ENCODE peak calls at places on chromosomes 2 and 18, in ten cellular contexts. R, V, D, M, U, G, C, F, Y and T are unnamed samples.

GRCh38 chr18:2642771-2643170 is 12.8 kb upstream of the SMCHD1 start:
- DNase-seq in C (no peak), F (no peak), M (no peak), U (no peak), D (no peak), G (no peak), Y (no peak), V (no peak), R (no peak), T (no peak)

GRCh38 chr2:177161741-177162440 is 50.7 kb upstream of the HNRNPA3 start:
- DNase-seq in F (peak; percentile 73), C (peak; percentile 59), G (peak; percentile 37), D (peak; percentile 69), V (no peak), R (no peak), Y (no peak), M (no peak), U (peak; percentile 41), T (peak; percentile 47)

GRCh38 chr2:237546876-237547395 is 19.4 kb upstream of the PRLH start:
- DNase-seq in D (no peak), U (no peak), Y (no peak), V (no peak), C (no peak), M (no peak), R (no peak), F (no peak), G (no peak), T (no peak)

GRCh38 chr2:162992828-162993227 is 154.3 kb upstream of the KCNH7 start:
- DNase-seq in D (no peak), F (no peak), M (no peak), V (no peak), C (peak; percentile 3), R (no peak), G (no peak), U (no peak), Y (no peak), T (no peak)

GRCh38 chr2:86019121-86019520 is 86.6 kb downstream of the POLR1A start:
- DNase-seq in G (no peak), C (no peak), R (no peak), V (no peak), F (no peak), M (no peak), U (no peak), D (no peak), Y (no peak), T (no peak)

GRCh38 chr2:45869165-45869501 is 217.7 kb downstream of the PRKCE start:
- DNase-seq in R (no peak), G (peak; percentile 49), F (peak; percentile 40), D (no peak), V (no peak), C (no peak), Y (no peak), U (peak; percentile 39), M (no peak), T (no peak)

GRCh38 chr2:128279786-128280701 is 38.6 kb downstream of the HS6ST1 start:
- DNase-seq in V (peak; percentile 58), Y (no peak), U (no peak), M (no peak), G (no peak), R (no peak), C (no peak), D (no peak), F (no peak), T (no peak)

GRCh38 chr2:71492112-71492511 is 38.8 kb downstream of the DYSF start:
- DNase-seq in U (no peak), V (no peak), G (no peak), C (peak; percentile 4), F (no peak), R (no peak), D (no peak), Y (peak; percentile 66), M (no peak), T (no peak)

GRCh38 chr2:124798551-124798950 is 773.5 kb downstream of the CNTNAP5 start:
- DNase-seq in G (no peak), D (no peak), V (no peak), F (no peak), R (no peak), U (no peak), Y (no peak), M (no peak), C (no peak), T (peak; percentile 3)

GRCh38 chr2:45441571-45441970 is 169.5 kb downstream of the SRBD1 start:
- DNase-seq in M (no peak), R (no peak), F (no peak), C (no peak), D (peak; percentile 24), U (no peak), V (no peak), G (no peak), Y (no peak), T (no peak)

GRCh38 chr2:190468814-190469569 is 60.8 kb downstream of the MFSD6 start:
- DNase-seq in F (peak; percentile 93), G (peak; percentile 95), D (peak; percentile 60), M (no peak), V (peak; percentile 35), Y (no peak), R (no peak), C (peak; percentile 93), U (peak; percentile 90), T (peak; percentile 89)

GRCh38 chr2:206392118-206392517 is 51.2 kb upstream of the ADAM23 start:
- DNase-seq in Y (peak; percentile 9), U (peak; percentile 75), M (no peak), R (peak; percentile 18), G (peak; percentile 49), V (no peak), F (peak; percentile 64), C (peak; percentile 63), D (peak; percentile 72), T (peak; percentile 77)

GRCh38 chr2:203498161-203498560 is 36.9 kb downstream of the RAPH1 start:
- DNase-seq in Y (no peak), F (peak; percentile 91), C (peak; percentile 3), V (no peak), M (no peak), D (no peak), U (peak; percentile 32), G (peak; percentile 80), R (no peak), T (peak; percentile 81)

GRCh38 chr2:108182489-108182888 is 57.3 kb upstream of the SULT1C3 start:
- DNase-seq in D (peak; percentile 45), V (peak; percentile 22), Y (peak; percentile 62), G (peak; percentile 28), M (no peak), R (peak; percentile 51), F (peak; percentile 62), U (no peak), C (peak; percentile 42), T (peak; percentile 9)

GRCh38 chr2:112958428-112959108 is 19.2 kb upstream of the IL36G start:
- DNase-seq in F (peak; percentile 77), G (peak; percentile 65), V (peak; percentile 42), C (peak; percentile 43), Y (peak; percentile 40), D (peak; percentile 71), U (peak; percentile 78), M (no peak), R (peak; percentile 17), T (peak; percentile 68)